ENCODE peak calls at places on chromosomes 3 and 15, in eight cellular contexts. C is SK-N-SH, X is esophagus squamous epithelium, J is mammary epithelial cell, Q is IMR-90, M is upper lobe of left lung, S is sigmoid colon, H is GM23338. D is an unnamed sample.

GRCh38 chr15:51736646-51737537 is 563 bp downstream of the LYSMD2 start:
- DNase-seq in J (no peak), Q (no peak), X (no peak), H (peak; percentile 70), S (peak; percentile 77), C (peak; percentile 80), M (peak; percentile 46), D (peak; percentile 12)

GRCh38 chr15:70027518-70027917 is 70.2 kb downstream of the TLE3 start:
- DNase-seq in J (no peak), S (no peak), M (no peak), C (no peak), H (no peak), X (no peak), Q (no peak), D (no peak)

GRCh38 chr3:123723527-123724168 is 138.8 kb upstream of the HACD2 start:
- DNase-seq in H (peak; percentile 93), J (peak; percentile 66), S (peak; percentile 79), M (peak; percentile 54), X (no peak), Q (peak; percentile 80), C (peak; percentile 67), D (peak; percentile 69)

GRCh38 chr3:195440379-195440778 is 2.4 kb downstream of the ACAP2 start:
- DNase-seq in M (no peak), H (no peak), J (no peak), Q (no peak), X (no peak), S (no peak), C (no peak), D (no peak)

GRCh38 chr3:172856766-172857742 is 106.5 kb downstream of the ECT2 start:
- DNase-seq in H (no peak), X (no peak), M (peak; percentile 24), C (no peak), J (no peak), Q (no peak), S (no peak), D (peak; percentile 78)

GRCh38 chr3:144362126-144362525 is 390.5 kb downstream of the DIPK2A start:
- DNase-seq in J (peak; percentile 5), Q (no peak), S (no peak), X (no peak), H (no peak), C (no peak), M (no peak), D (peak; percentile 32)

GRCh38 chr15:47762621-47763020 is 45.3 kb downstream of the SEMA6D start:
- DNase-seq in M (no peak), S (no peak), H (no peak), X (no peak), J (no peak), C (no peak), Q (no peak), D (no peak)

GRCh38 chr3:195073866-195074860 is 196.8 kb downstream of the XXYLT1 start:
- DNase-seq in Q (no peak), J (no peak), M (no peak), X (no peak), C (no peak), S (peak; percentile 51), H (no peak), D (no peak)

GRCh38 chr3:196287066-196287404 is 491 bp downstream of the PCYT1A start:
- DNase-seq in M (peak; percentile 39), J (peak; percentile 39), H (peak; percentile 45), X (no peak), C (no peak), S (peak; percentile 68), Q (no peak), D (peak; percentile 29)

GRCh38 chr3:108677811-108678210 is 79.4 kb downstream of the RETNLB start:
- DNase-seq in M (no peak), C (no peak), J (no peak), Q (no peak), H (no peak), X (no peak), S (no peak), D (no peak)

GRCh38 chr15:64344651-64345262 is 11.2 kb downstream of the CSNK1G1 start:
- DNase-seq in X (no peak), Q (peak; percentile 26), S (no peak), J (no peak), M (no peak), C (no peak), H (no peak), D (peak; percentile 64)

GRCh38 chr3:23913182-23913581 is 3.6 kb downstream of the NKIRAS1 start:
- DNase-seq in Q (no peak), X (no peak), C (no peak), M (no peak), J (no peak), S (no peak), H (no peak), D (peak; percentile 53)

GRCh38 chr15:59296181-59296617 is 76.5 kb downstream of the MYO1E start:
- DNase-seq in J (peak; percentile 42), Q (peak; percentile 86), X (no peak), M (no peak), H (no peak), C (no peak), S (no peak), D (peak; percentile 85)

GRCh38 chr3:88713233-88713691 is 394.2 kb upstream of the EPHA3 start:
- DNase-seq in X (no peak), S (no peak), H (no peak), C (no peak), M (no peak), Q (peak; percentile 25), J (peak; percentile 98), D (no peak)

GRCh38 chr3:134114726-134115125 is 85.0 kb upstream of the SLCO2A1 start:
- DNase-seq in Q (no peak), H (no peak), C (no peak), M (no peak), S (no peak), J (no peak), X (no peak), D (no peak)

GRCh38 chr15:75620043-75620775 is 5.3 kb downstream of the SNUPN start:
- DNase-seq in H (no peak), C (no peak), X (no peak), M (peak; percentile 51), J (peak; percentile 30), Q (peak; percentile 39), S (peak; percentile 71), D (peak; percentile 75)

GRCh38 chr3:42659451-42660130 is 6.1 kb downstream of the ZBTB47 start:
- DNase-seq in J (no peak), Q (no peak), C (peak; percentile 42), S (peak; percentile 64), M (no peak), H (no peak), X (no peak), D (no peak)

GRCh38 chr3:42660898-42661297 is 7.4 kb downstream of the ZBTB47 start:
- DNase-seq in H (peak; percentile 51), X (no peak), M (no peak), J (no peak), S (no peak), C (no peak), Q (no peak), D (no peak)

GRCh38 chr3:42661593-42662022 is 8.1 kb downstream of the ZBTB47 start:
- DNase-seq in X (no peak), Q (no peak), H (no peak), J (no peak), C (no peak), S (no peak), M (no peak), D (no peak)

GRCh38 chr3:42658771-42659390 is 5.4 kb downstream of the ZBTB47 start:
- DNase-seq in C (no peak), Q (no peak), M (no peak), H (no peak), S (no peak), J (no peak), X (no peak), D (no peak)

GRCh38 chr3:42660131-42660715 is 6.7 kb downstream of the ZBTB47 start:
- DNase-seq in J (no peak), C (no peak), M (no peak), S (peak; percentile 68), Q (peak; percentile 55), X (no peak), H (no peak), D (no peak)
- H3K27me3 ChIP-seq in J (no peaks in the 10 kb centered on the region), C (no peaks in the 10 kb centered on the region), M (no peaks in the 10 kb centered on the region), S (no peaks in the 10 kb centered on the region), Q (no peaks in the 10 kb centered on the region), X (no peaks in the 10 kb centered on the region), H (no peaks in the 10 kb centered on the region), D (no peaks in the 10 kb centered on the region)

DNA sequence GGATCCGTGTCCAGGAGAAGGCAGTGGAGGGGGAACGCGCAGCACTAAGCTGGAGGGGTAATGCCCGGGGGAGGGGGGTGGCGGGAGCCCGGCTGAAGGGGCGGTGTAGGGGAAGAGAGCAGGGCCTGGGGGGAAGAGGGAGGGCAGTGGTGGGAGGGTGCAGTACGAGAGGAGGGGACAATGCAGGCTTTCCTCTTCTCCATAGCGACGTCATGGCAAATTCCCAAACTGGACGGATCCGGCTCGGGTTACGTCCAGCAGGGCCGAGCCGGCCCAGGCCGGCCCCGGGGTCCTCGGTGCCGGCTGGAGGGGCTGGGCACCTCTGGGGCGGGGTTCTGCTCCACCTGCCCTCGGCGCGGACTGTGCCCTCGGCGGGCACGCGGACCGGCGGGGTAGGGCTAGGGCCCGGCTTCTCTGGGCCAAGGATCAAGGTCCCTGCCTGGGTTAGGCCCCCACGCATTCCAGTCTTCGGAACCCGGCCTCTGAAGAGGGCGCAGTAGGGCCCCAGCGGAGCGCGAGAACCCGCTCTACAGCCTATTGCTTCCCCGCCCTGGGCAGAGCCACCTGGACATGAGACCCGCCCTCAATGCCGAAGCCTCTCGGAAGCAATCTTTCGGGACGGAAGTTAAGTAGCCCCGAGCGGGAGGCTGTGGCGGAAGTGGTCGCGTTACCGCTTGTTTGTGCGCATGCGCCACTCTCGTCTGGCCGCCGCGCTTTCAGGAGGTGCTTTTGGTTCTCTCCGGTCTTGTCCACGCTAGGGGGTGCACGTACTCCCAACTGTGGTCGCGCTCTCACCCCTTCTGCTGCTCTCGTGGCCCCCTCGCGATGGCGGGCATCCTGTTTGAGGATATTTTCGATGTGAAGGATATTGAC is 1.4 kb downstream of the POLR2H start:
- DNase-seq in Q (peak; percentile 97), M (peak; percentile 97), J (peak; percentile 98), S (peak; percentile 98), X (peak; percentile 73), C (peak; percentile 94), H (peak; percentile 99), D (peak; percentile 98)
- TF ChIP-seq CTCF in Q (peak; percentile 68), M (peak; percentile 53), J (peak; percentile 58), S (peak; percentile 33), X (peak; percentile 43), C (peak; percentile 57), H (peak; percentile 45), D (peak; percentile 73)

GRCh38 chr3:149628957-149629670 is 28.7 kb downstream of the WWTR1 start:
- DNase-seq in S (no peak), J (no peak), M (no peak), X (no peak), Q (peak; percentile 59), H (no peak), C (no peak), D (peak; percentile 71)
- H3K27me3 ChIP-seq in S (no peaks in the 10 kb centered on the region), J (no peaks in the 10 kb centered on the region), M (no peaks in the 10 kb centered on the region), X (no peaks in the 10 kb centered on the region), Q (no peaks in the 10 kb centered on the region), H (no peaks in the 10 kb centered on the region), C (no peaks in the 10 kb centered on the region), D (no peaks in the 10 kb centered on the region)

GRCh38 chr3:181554233-181554765 is 157.4 kb upstream of the SOX2 start:
- DNase-seq in M (no peak), X (no peak), S (no peak), H (no peak), J (peak; percentile 48), Q (no peak), C (no peak), D (no peak)

DNA sequence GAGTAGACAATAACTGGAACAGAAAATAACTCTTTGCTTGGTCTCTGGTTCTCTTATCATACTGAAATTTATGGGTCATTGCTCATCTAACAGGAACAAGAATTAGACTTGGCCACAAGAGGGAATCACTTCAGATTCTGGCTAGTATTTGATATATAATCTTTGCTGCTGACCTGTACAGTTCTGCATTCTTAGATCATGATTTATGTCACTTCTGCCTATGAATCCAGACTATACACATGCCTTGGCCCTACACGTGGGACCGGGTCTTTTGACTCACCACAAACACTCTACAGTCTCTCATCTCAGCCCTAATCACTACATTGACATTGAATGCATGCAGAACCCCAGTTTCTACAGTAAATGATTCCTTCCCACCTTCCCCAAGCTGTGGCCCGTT is 162.5 kb upstream of the SOX2 start:
- DNase-seq in C (no peak), H (no peak), X (no peak), M (no peak), J (no peak), S (no peak), Q (no peak), D (no peak)
- TF ChIP-seq CTCF in C (no peak), H (no peak), X (no peak), M (no peak), J (peak; percentile 16), S (no peak), Q (no peak), D (no peak)

D was measured in fibroblast of lung.